ENCODE peak calls at places on chromosomes 16 and 17, in ten cellular contexts. O is Karpas-422; E is thoracic aorta; L is caudate nucleus; M is GM23248; V is heart left ventricle; C is adrenal gland; Y is pancreas; S is heart right ventricle; A is CD8-positive, alpha-beta T cell. I is an unnamed sample.
A peak's percentile ranks its signal among the peaks of the same experiment; 100 is the strongest.

GRCh38 chr17:77419547-77420475 is 279.0 kb downstream of the SEC14L1 start:
- DNase-seq in S (no peak), M (no peak), C (peak; percentile 31), V (no peak), E (no peak), Y (no peak), A (no peak), L (no peak), O (no peak), I (no peak)

GRCh38 chr17:55806745-55807466 is 56.1 kb downstream of the PCTP start:
- DNase-seq in O (peak; percentile 20), V (no peak), M (no peak), S (no peak), E (no peak), A (no peak), Y (no peak), C (no peak), L (no peak), I (peak; percentile 26)

GRCh38 chr17:4179071-4179470 is 36.1 kb downstream of the CYB5D2 start:
- DNase-seq in M (no peak), V (no peak), Y (no peak), O (no peak), L (no peak), A (no peak), S (no peak), C (no peak), E (no peak), I (no peak)

GRCh38 chr16:66539628-66540469 is 10.1 kb downstream of the TK2 start:
- DNase-seq in S (no peak), O (no peak), A (no peak), M (no peak), V (no peak), C (no peak), L (no peak), E (no peak), Y (no peak), I (no peak)

GRCh38 chr17:2994441-2994840 is 69.0 kb downstream of the OR1D5 start:
- DNase-seq in A (no peak), S (no peak), E (no peak), M (no peak), C (no peak), O (no peak), L (no peak), V (no peak), Y (no peak), I (no peak)

GRCh38 chr17:66299721-66300120 is 2.7 kb upstream of the PRKCA start:
- DNase-seq in M (no peak), L (no peak), C (no peak), V (no peak), A (no peak), E (no peak), Y (no peak), O (no peak), S (no peak), I (no peak)

GRCh38 chr17:60676758-60677307 is 818 bp upstream of the BCAS3 start:
- DNase-seq in V (no peak), L (no peak), O (no peak), S (no peak), E (no peak), A (no peak), M (no peak), C (peak; percentile 4), Y (no peak), I (no peak)

GRCh38 chr16:48003226-48003907 is 152.4 kb downstream of the ABCC12 start:
- DNase-seq in M (no peak), Y (no peak), L (no peak), E (no peak), A (no peak), S (no peak), V (no peak), C (no peak), O (no peak), I (peak; percentile 80)

DNA sequence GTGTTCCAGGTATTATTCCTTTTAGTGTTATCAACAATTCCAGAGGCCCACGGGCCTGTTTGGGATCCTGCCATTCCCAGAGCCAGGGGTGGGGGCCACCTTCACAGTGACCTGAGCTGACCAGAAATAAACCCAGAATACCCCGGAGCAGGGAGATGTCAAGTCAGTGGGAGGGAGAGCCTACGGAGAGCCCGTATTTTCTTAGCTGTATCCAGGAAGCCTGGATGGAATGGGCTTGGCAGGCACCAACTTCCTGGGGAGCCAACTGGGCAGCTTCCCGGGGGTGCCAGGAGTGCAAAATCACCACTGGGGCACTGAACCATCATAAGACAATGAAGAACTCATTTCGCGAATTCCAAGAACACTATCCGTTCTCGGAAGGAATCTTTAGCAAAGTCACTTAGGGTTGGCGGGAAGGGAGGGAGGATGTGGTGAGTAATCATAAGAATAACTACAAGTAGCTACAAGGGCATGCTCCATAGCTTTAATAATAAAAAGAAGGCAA is 13.2 kb upstream of the MRTFB start:
- DNase-seq in O (no peak), C (no peak), L (no peak), M (no peak), E (peak; percentile 12), V (peak; percentile 23), A (no peak), S (no peak), Y (no peak), I (no peak)
- H3K27ac ChIP-seq in O (no peak overlapping the region), C (peak overlapping the region; percentile 25), L (peak overlapping the region; percentile 72), M (no peak overlapping the region), E (peak overlapping the region; percentile 89), V (peak overlapping the region; percentile 53), A (no peak overlapping the region), S (peak overlapping the region; percentile 62), Y (peak overlapping the region; percentile 12), I (no peak overlapping the region)

GRCh38 chr17:17911003-17911613 is 61.1 kb downstream of the TOM1L2 start:
- DNase-seq in L (no peak), Y (no peak), M (no peak), E (no peak), O (no peak), S (no peak), C (peak; percentile 14), V (no peak), A (no peak), I (no peak)

GRCh38 chr17:17910060-17910459 is 62.1 kb downstream of the TOM1L2 start:
- DNase-seq in M (no peak), L (no peak), O (no peak), Y (no peak), E (no peak), S (no peak), A (no peak), V (no peak), C (no peak), I (no peak)

GRCh38 chr17:17915183-17915582 is 57.0 kb downstream of the TOM1L2 start:
- DNase-seq in O (no peak), L (no peak), Y (no peak), A (no peak), S (no peak), V (no peak), M (no peak), C (no peak), E (no peak), I (no peak)

GRCh38 chr17:17917394-17917793 is 54.8 kb downstream of the TOM1L2 start:
- DNase-seq in V (no peak), M (peak; percentile 23), A (no peak), C (no peak), S (no peak), Y (no peak), L (no peak), E (no peak), O (no peak), I (no peak)

DNA sequence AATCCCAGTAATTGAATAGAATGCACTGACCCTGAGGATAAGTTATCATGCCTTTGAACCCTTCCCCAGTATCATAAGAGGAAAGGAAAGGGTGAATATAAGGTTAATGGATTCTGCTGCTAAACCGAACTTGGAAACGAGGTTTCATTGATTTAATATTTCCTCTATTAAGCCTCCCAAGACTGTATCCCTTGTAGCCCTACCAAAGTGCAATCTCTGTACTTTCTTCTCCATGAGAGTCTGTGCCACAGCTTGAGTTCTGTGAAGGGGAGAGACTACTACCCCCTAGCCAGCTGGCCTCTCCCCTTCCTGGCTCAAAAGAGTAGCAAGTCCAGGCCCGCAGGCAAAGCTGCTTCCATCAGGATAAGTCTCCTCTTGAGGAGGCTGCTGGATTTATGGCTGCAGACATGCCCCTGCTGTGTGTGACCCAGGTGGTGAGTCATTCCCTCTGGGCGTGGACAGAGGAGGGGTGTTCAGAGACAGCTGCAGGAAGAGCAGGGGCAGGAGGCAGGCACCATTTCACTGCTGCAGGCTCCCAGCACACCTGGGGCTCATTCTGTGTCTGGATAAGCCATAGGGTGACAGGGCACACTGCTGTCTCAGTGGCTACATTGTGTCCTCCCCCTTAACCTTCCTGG is 58.4 kb downstream of the TOM1L2 start:
- DNase-seq in M (peak; percentile 92), E (peak; percentile 14), Y (peak; percentile 24), V (peak; percentile 49), A (peak; percentile 36), O (no peak), C (peak; percentile 90), L (no peak), S (peak; percentile 50), I (peak; percentile 85)
- H3K27ac ChIP-seq in M (peak overlapping the region; percentile 36), E (no peak overlapping the region), Y (no peak overlapping the region), V (no peak overlapping the region), A (no peak overlapping the region), O (no peak overlapping the region), C (peak overlapping the region; percentile 62), L (no peak overlapping the region), S (no peak overlapping the region), I (peak overlapping the region; percentile 76)

GRCh38 chr16:69396187-69397061 is 10.6 kb upstream of the TERF2 start:
- DNase-seq in E (peak; percentile 27), M (peak; percentile 97), O (peak; percentile 92), C (peak; percentile 90), Y (peak; percentile 74), L (peak; percentile 17), V (peak; percentile 76), S (no peak), A (peak; percentile 60), I (peak; percentile 80)

GRCh38 chr16:69397821-69398521 is 12.2 kb upstream of the TERF2 start:
- DNase-seq in L (peak; percentile 7), E (no peak), S (no peak), Y (peak; percentile 56), A (no peak), V (peak; percentile 52), M (peak; percentile 90), C (peak; percentile 80), O (peak; percentile 51), I (no peak)

GRCh38 chr16:69399361-69399760 is 13.6 kb upstream of the TERF2 start:
- DNase-seq in A (no peak), L (no peak), C (no peak), Y (no peak), S (no peak), E (no peak), V (no peak), M (peak; percentile 62), O (no peak), I (no peak)

GRCh38 chr16:69395859-69396186 is 10.0 kb upstream of the TERF2 start:
- DNase-seq in Y (no peak), O (no peak), V (no peak), L (no peak), A (no peak), E (no peak), C (no peak), M (no peak), S (no peak), I (no peak)

DNA sequence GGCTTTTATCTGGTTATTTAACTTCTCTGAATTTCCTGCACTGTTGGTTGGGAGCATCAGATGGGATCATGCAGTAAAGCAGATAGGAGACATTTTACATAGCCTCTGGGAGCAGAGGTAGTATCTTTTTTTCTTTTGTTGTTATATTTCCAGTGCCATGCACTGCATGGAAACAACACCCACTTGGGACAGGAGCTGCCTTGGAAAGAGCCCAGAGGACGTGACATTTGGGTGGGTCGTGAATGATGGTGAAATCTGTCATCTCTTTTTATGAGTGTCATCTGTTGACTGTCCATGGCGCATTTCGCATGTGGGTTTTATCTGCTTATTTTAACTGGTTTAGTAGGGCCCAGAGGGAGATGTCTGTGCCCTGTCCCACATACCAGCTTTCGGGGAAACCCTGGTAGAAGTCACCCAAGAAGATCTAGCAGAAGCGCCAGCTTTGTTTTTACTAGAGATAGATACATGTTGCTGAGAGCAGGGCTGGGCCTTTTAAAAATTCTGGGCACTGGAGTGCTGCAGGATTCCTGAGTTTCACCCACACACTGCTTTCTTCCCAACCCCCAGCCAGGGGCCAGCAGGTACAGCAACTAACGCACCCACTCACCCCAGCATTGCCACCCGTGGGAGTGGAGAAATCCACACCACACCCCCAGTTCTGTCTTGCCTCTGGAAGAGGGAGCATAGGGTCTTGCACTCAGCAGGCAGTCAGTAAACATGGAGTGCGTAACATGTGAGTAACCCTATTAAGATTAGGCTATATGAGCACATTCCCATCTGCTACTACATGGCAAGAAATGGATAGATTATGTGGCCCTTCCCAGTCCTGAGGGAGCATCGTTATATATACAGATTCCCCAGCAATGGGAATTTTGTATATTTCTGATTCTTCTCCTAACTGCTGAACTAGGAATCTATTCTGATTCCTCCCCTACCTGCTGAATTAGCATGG is 8.4 kb upstream of the TERF2 start:
- DNase-seq in L (peak; percentile 2), C (no peak), O (no peak), E (no peak), S (no peak), M (peak; percentile 43), V (no peak), A (no peak), Y (no peak), I (no peak)
- H3K27ac ChIP-seq in L (peak overlapping the region; percentile 76), C (no peak overlapping the region), O (no peak overlapping the region), E (no peak overlapping the region), S (peak overlapping the region; percentile 57), M (no peak overlapping the region), V (peak overlapping the region; percentile 19), A (no peak overlapping the region), Y (no peak overlapping the region), I (no peak overlapping the region)

GRCh38 chr16:89402962-89403361 is 87.4 kb downstream of the ANKRD11 start:
- DNase-seq in V (no peak), L (no peak), C (no peak), O (no peak), S (no peak), M (no peak), Y (no peak), A (no peak), E (no peak), I (no peak)

GRCh38 chr16:89401641-89402445 is 88.5 kb downstream of the ANKRD11 start:
- DNase-seq in Y (no peak), M (peak; percentile 87), O (no peak), C (no peak), A (no peak), S (no peak), L (no peak), E (no peak), V (no peak), I (no peak)

GRCh38 chr16:89398924-89399323 is 91.4 kb downstream of the ANKRD11 start:
- DNase-seq in V (no peak), Y (no peak), E (no peak), A (no peak), L (no peak), S (no peak), O (no peak), C (peak; percentile 63), M (no peak), I (no peak)

GRCh38 chr16:89401205-89401604 is 89.2 kb downstream of the ANKRD11 start:
- DNase-seq in S (no peak), Y (no peak), L (no peak), V (no peak), A (no peak), M (no peak), E (no peak), C (no peak), O (no peak), I (no peak)

DNA sequence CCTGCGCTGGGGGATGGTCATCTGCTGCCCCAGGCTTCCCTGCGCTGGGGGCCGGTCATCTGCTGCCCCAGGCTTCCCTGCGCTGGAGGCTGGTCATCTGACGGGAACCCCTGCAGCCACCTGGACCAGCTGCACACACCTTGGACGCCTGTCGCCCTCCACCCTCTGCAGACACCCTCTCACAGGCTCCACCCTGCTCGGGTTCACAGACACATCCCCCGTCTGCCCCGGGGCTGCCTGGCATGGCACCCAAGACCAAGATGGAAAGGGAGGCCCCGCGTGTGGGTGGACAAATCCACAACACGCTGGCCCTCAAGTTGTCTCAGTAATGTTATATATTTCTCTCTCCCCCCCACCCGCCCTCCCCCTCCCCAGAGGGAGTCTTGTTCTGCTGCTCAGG is 89.6 kb downstream of the ANKRD11 start:
- DNase-seq in Y (no peak), C (no peak), A (no peak), E (no peak), V (no peak), M (no peak), O (no peak), L (no peak), S (no peak), I (no peak)
- H3K27ac ChIP-seq in Y (no peak overlapping the region), C (no peak overlapping the region), A (no peak overlapping the region), E (no peak overlapping the region), V (no peak overlapping the region), M (no peak overlapping the region), O (no peak overlapping the region), L (no peak overlapping the region), S (no peak overlapping the region), I (no peak overlapping the region)

I was measured in epithelial cell of prostate.